ENCODE peak calls at places on chromosomes 11 and 22, in seven cellular contexts. M is epithelial cell of esophagus, X is sigmoid colon, H is GM12865, C is IMR-90, G is Peyer's patch, O is fibroblast of lung. V is an unnamed sample.

GRCh38 chr11:47378011-47378835 is at the start of gene SPI1:
- DNase-seq in O (no peak), H (peak; percentile 90), G (peak; percentile 92), M (no peak), C (no peak), X (peak; percentile 85), V (no peak)

GRCh38 chr11:134276396-134277175 is 407 bp downstream of the GLB1L3 start:
- DNase-seq in C (no peak), G (peak; percentile 37), M (no peak), X (no peak), O (no peak), H (no peak), V (no peak)

GRCh38 chr22:29733362-29734322 is 13.8 kb downstream of the CABP7 start:
- DNase-seq in G (peak; percentile 53), O (peak; percentile 8), M (no peak), C (no peak), X (no peak), H (peak; percentile 29), V (no peak)

GRCh38 chr11:41044747-41045146 is 414.7 kb downstream of the LRRC4C start:
- DNase-seq in O (no peak), M (no peak), C (no peak), G (no peak), H (no peak), X (no peak), V (no peak)

GRCh38 chr22:43213066-43213465 is 26.1 kb upstream of the TTLL12 start:
- DNase-seq in M (no peak), O (no peak), X (no peak), C (no peak), H (no peak), G (no peak), V (no peak)

GRCh38 chr11:28697920-28698827 is 590.0 kb downstream of the METTL15 start:
- DNase-seq in X (no peak), H (peak; percentile 37), O (peak; percentile 68), G (peak; percentile 59), M (peak; percentile 58), C (peak; percentile 61), V (no peak)

GRCh38 chr22:41478473-41478872 is 9.6 kb downstream of the ACO2 start:
- DNase-seq in X (no peak), H (peak; percentile 46), C (no peak), O (no peak), G (no peak), M (no peak), V (no peak)

GRCh38 chr11:115199501-115199900 is 304.7 kb downstream of the CADM1 start:
- DNase-seq in M (no peak), G (no peak), C (peak; percentile 59), H (no peak), O (no peak), X (no peak), V (no peak)

GRCh38 chr11:84558085-84558905 is 1068.8 kb downstream of the DLG2 start:
- DNase-seq in G (peak; percentile 66), O (peak; percentile 52), M (peak; percentile 63), C (peak; percentile 53), H (peak; percentile 54), X (no peak), V (peak; percentile 5)

GRCh38 chr11:44793350-44794090 is 66.8 kb downstream of the TSPAN18 start:
- DNase-seq in C (peak; percentile 57), H (no peak), X (no peak), G (no peak), M (no peak), O (peak; percentile 18), V (no peak)

GRCh38 chr11:112128483-112129121 is 35.3 kb downstream of the IL18 start:
- DNase-seq in O (peak; percentile 79), X (peak; percentile 68), M (peak; percentile 87), G (peak; percentile 92), H (no peak), C (peak; percentile 85), V (peak; percentile 87)

GRCh38 chr22:27306771-27307170 is 494.8 kb downstream of the MN1 start:
- DNase-seq in C (no peak), G (no peak), M (no peak), H (no peak), X (no peak), O (no peak), V (no peak)

GRCh38 chr11:64787526-64788320 is 9.4 kb upstream of the SF1 start:
- DNase-seq in O (peak; percentile 50), C (peak; percentile 33), M (peak; percentile 64), G (peak; percentile 90), X (peak; percentile 83), H (peak; percentile 76), V (no peak)

GRCh38 chr11:12013771-12014170 is 5.3 kb upstream of the DKK3 start:
- DNase-seq in H (no peak), O (no peak), M (peak; percentile 38), C (no peak), G (no peak), X (no peak), V (no peak)

GRCh38 chr11:120128392-120129172 is 9.3 kb downstream of the TRIM29 start:
- DNase-seq in H (no peak), X (peak; percentile 93), M (peak; percentile 98), O (peak; percentile 5), C (peak; percentile 8), G (peak; percentile 89), V (peak; percentile 20)

GRCh38 chr22:22235564-22235963 is 9.0 kb upstream of the VPREB1 start:
- DNase-seq in O (peak; percentile 19), M (peak; percentile 52), C (no peak), X (no peak), H (peak; percentile 76), G (peak; percentile 73), V (no peak)

GRCh38 chr11:31834237-31834636 is 23.1 kb upstream of the PAX6 start:
- DNase-seq in X (no peak), G (no peak), H (no peak), O (no peak), M (no peak), C (no peak), V (no peak)

GRCh38 chr11:119671561-119672015 is 57.4 kb downstream of the NECTIN1 start:
- DNase-seq in H (no peak), C (peak; percentile 55), G (no peak), O (peak; percentile 82), X (no peak), M (peak; percentile 56), V (peak; percentile 58)

GRCh38 chr11:71406681-71407080 is 41.5 kb downstream of the DHCR7 start:
- DNase-seq in M (no peak), X (no peak), G (no peak), O (no peak), H (no peak), C (no peak), V (no peak)

GRCh38 chr11:86954288-86955110 is 696 bp downstream of the FZD4 start:
- DNase-seq in M (peak; percentile 5), G (no peak), C (no peak), O (no peak), X (peak; percentile 72), H (peak; percentile 7), V (no peak)

GRCh38 chr22:43257549-43257948 is 70.6 kb upstream of the TTLL12 start:
- DNase-seq in G (no peak), H (no peak), M (peak; percentile 15), O (no peak), X (no peak), C (no peak), V (no peak)

DNA sequence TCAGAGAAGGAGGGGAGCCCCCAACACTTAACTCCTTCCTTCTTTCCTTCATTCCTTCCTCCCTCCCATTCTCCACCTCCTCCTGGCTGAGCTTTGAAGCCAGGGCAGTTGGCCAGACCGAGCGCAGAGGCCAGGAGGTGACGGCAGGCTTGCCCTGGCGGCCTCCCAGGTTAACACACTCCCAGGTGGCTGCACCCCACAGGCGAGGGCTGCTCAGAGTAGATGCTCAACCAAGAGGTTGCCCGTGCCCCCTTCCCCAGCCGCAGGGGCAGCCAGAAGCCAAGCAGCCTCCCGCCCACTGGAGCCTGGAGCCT is 6.3 kb upstream of the CDKN1C start:
- DNase-seq in C (peak; percentile 30), O (no peak), G (no peak), M (no peak), X (no peak), H (no peak), V (no peak)
- H3K4me3 ChIP-seq in C (no peak overlapping the region), O (no peak overlapping the region), G (peak overlapping the region; percentile 49), M (peak overlapping the region; percentile 43), X (peak overlapping the region; percentile 39), H (no peak overlapping the region), V (peak overlapping the region; percentile 52)

GRCh38 chr11:125728969-125729368 is 17.1 kb upstream of the PATE1 start:
- DNase-seq in H (no peak), G (no peak), O (no peak), C (no peak), M (no peak), X (no peak), V (no peak)

GRCh38 chr11:125720781-125721180 is 25.3 kb upstream of the PATE1 start:
- DNase-seq in O (no peak), H (no peak), M (peak; percentile 11), X (no peak), C (no peak), G (no peak), V (no peak)

DNA sequence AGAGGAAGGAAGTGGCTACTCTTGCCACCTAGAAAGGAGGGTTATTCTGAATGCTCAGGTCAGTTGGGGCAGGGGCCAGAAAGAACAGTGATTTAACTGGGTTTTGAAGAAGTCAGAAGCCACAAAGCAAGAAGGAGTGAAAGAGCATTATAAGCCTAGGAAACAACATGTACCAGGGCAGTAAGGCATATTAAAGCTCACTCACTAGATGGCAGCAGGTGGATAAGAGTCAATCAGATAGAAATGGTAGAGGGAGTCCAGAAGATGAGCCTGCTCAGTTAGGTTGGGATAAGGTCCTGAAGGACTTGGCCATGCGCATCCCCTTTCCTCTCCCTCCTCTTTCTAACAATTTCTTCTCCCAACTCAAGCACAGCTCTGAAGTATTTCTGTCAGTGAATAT is 22.0 kb upstream of the PATE1 start:
- DNase-seq in M (peak; percentile 29), O (peak; percentile 1), G (no peak), C (peak; percentile 4), X (no peak), H (no peak), V (no peak)
- TF ChIP-seq CTCF in M (peak; percentile 25), O (peak; percentile 21), G (no peak), C (no peak), X (no peak), H (peak; percentile 8), V (no peak)

GRCh38 chr22:36374603-36375024 is 13.2 kb downstream of the MYH9 start:
- DNase-seq in M (peak; percentile 97), O (no peak), X (no peak), G (peak; percentile 87), H (no peak), C (peak; percentile 77), V (no peak)

GRCh38 chr22:36376265-36376664 is 11.5 kb downstream of the MYH9 start:
- DNase-seq in G (no peak), M (no peak), O (no peak), C (no peak), H (no peak), X (no peak), V (no peak)

GRCh38 chr22:36375071-36375980 is 12.4 kb downstream of the MYH9 start:
- DNase-seq in G (no peak), C (peak; percentile 10), M (peak; percentile 73), X (no peak), O (no peak), H (no peak), V (no peak)

GRCh38 chr22:36371920-36372319 is 15.8 kb downstream of the MYH9 start:
- DNase-seq in C (peak; percentile 11), G (no peak), M (no peak), X (no peak), H (no peak), O (no peak), V (no peak)

GRCh38 chr22:36373258-36373579 is 14.5 kb downstream of the MYH9 start:
- DNase-seq in G (no peak), H (no peak), M (peak; percentile 63), C (peak; percentile 9), X (no peak), O (no peak), V (no peak)
- H3K4me3 ChIP-seq in G (peak overlapping the region; percentile 7), H (no peak overlapping the region), M (no peak overlapping the region), C (no peak overlapping the region), X (peak overlapping the region; percentile 22), O (no peak overlapping the region), V (no peak overlapping the region)

GRCh38 chr11:132576706-132577105 is 955.6 kb downstream of the OPCML start:
- DNase-seq in X (no peak), G (no peak), O (peak; percentile 94), C (peak; percentile 97), M (peak; percentile 30), H (no peak), V (peak; percentile 4)
- TF ChIP-seq CTCF in X (no peak), G (no peak), O (no peak), C (peak; percentile 13), M (no peak), H (no peak), V (no peak)